ENCODE peak calls at places on chromosomes 12 and 14, in ten cellular contexts. Z, H, I, F, S, K, W, N, R and T are unnamed samples.

GRCh38 chr12:68158427-68158826 is 1.1 kb downstream of the IFNG start:
- DNase-seq in Z (no peak), R (no peak), H (peak; percentile 4), I (peak; percentile 24), W (no peak), N (no peak), F (no peak), S (no peak), K (no peak), T (no peak)

GRCh38 chr12:127343941-127344340 is 923.0 kb upstream of the TMEM132C start:
- DNase-seq in F (no peak), H (no peak), S (no peak), K (no peak), Z (no peak), R (no peak), W (no peak), N (no peak), I (no peak), T (no peak)

GRCh38 chr14:92649934-92650545 is 98.4 kb downstream of the LGMN start:
- DNase-seq in F (no peak), Z (peak; percentile 89), W (no peak), I (no peak), S (no peak), R (peak; percentile 55), K (no peak), H (no peak), N (no peak), T (no peak)

GRCh38 chr14:87698496-87698895 is 294.5 kb downstream of the GALC start:
- DNase-seq in N (no peak), H (no peak), K (no peak), W (no peak), I (no peak), F (no peak), R (no peak), S (no peak), Z (no peak), T (no peak)

GRCh38 chr12:121290410-121290809 is 6.1 kb downstream of the CAMKK2 start:
- DNase-seq in W (no peak), H (no peak), F (no peak), R (no peak), I (no peak), K (no peak), S (no peak), Z (no peak), N (no peak), T (no peak)

GRCh38 chr12:107748472-107748871 is 12.5 kb downstream of the PRDM4 start:
- DNase-seq in F (no peak), Z (no peak), I (no peak), R (no peak), K (peak; percentile 40), S (no peak), W (no peak), N (peak; percentile 34), H (no peak), T (no peak)

GRCh38 chr14:35336171-35337073 is 44.2 kb downstream of the PSMA6 start:
- DNase-seq in R (peak; percentile 91), S (no peak), W (no peak), H (no peak), Z (peak; percentile 95), I (no peak), K (peak; percentile 83), N (no peak), F (no peak), T (no peak)

GRCh38 chr12:11621797-11622423 is 27.6 kb upstream of the ETV6 start:
- DNase-seq in F (no peak), H (no peak), N (no peak), S (peak; percentile 14), R (no peak), I (no peak), W (peak; percentile 15), Z (no peak), K (no peak), T (no peak)

GRCh38 chr12:120125792-120126634 is 9.5 kb upstream of the RAB35 start:
- DNase-seq in I (no peak), H (no peak), K (no peak), W (no peak), Z (no peak), S (no peak), F (no peak), R (no peak), N (no peak), T (no peak)

GRCh38 chr14:60654303-60654925 is 5.1 kb upstream of the SIX1 start:
- DNase-seq in S (no peak), Z (no peak), K (no peak), R (no peak), N (peak; percentile 64), H (no peak), F (no peak), W (no peak), I (no peak), T (no peak)

GRCh38 chr12:4719821-4720636 is at the start of gene GALNT8:
- DNase-seq in I (no peak), F (no peak), R (no peak), Z (no peak), K (no peak), H (no peak), S (no peak), W (no peak), N (no peak), T (no peak)